ENCODE peak calls at places on chromosomes 11 and 22, in five cellular contexts. W, P, S, B and Q are unnamed samples.
A peak's percentile ranks its signal among the peaks of the same experiment; 100 is the strongest.

GRCh38 chr11:82701847-82702520 is 31.7 kb downstream of the FAM181B start:
- DNase-seq in W (peak; percentile 36), P (peak; percentile 63), S (peak; percentile 65), B (peak; percentile 62), Q (peak; percentile 64)

GRCh38 chr22:48366591-48366990 is 1461.1 kb downstream of the BRD1 start:
- DNase-seq in W (no peak), P (no peak), S (no peak), B (no peak), Q (no peak)

GRCh38 chr11:86192858-86193257 is 51.7 kb upstream of the EED start:
- DNase-seq in W (no peak), P (no peak), S (no peak), B (no peak), Q (no peak)

GRCh38 chr11:102139081-102139498 is 28.8 kb downstream of the YAP1 start:
- DNase-seq in W (no peak), P (no peak), S (peak; percentile 78), B (no peak), Q (no peak)

GRCh38 chr22:19430890-19431541 is 517 bp downstream of the HIRA start:
- DNase-seq in W (peak; percentile 30), P (peak; percentile 42), S (peak; percentile 41), B (no peak), Q (peak; percentile 37)

GRCh38 chr11:132131051-132131450 is 760.6 kb downstream of the NTM start:
- DNase-seq in W (no peak), P (no peak), S (no peak), B (no peak), Q (no peak)

GRCh38 chr22:36853407-36854099 is 7.3 kb upstream of the NCF4 start:
- DNase-seq in W (peak; percentile 46), P (peak; percentile 93), S (peak; percentile 83), B (peak; percentile 81), Q (peak; percentile 82)

GRCh38 chr11:1521382-1522080 is 35.0 kb upstream of the MOB2 start:
- DNase-seq in W (no peak), P (no peak), S (no peak), B (no peak), Q (no peak)

GRCh38 chr22:28187612-28188011 is 268.6 kb upstream of the PITPNB start:
- DNase-seq in W (no peak), P (no peak), S (no peak), B (no peak), Q (no peak)

GRCh38 chr11:66981976-66982578 is 7.0 kb downstream of the C11orf86 start:
- DNase-seq in W (no peak), P (no peak), S (peak; percentile 89), B (no peak), Q (no peak)

GRCh38 chr11:35305670-35306382 is 113.5 kb downstream of the SLC1A2 start:
- DNase-seq in W (no peak), P (peak; percentile 65), S (peak; percentile 68), B (peak; percentile 41), Q (peak; percentile 57)

GRCh38 chr11:199782-200181 is 6.9 kb downstream of the SCGB1C1 start:
- DNase-seq in W (no peak), P (no peak), S (no peak), B (no peak), Q (no peak)

GRCh38 chr22:31822523-31822922 is 68.7 kb downstream of the DEPDC5 start:
- DNase-seq in W (no peak), P (no peak), S (no peak), B (no peak), Q (no peak)
- TF ChIP-seq CTCF in W (no peak), P (no peak), S (no peak), B (no peak), Q (no peak)

GRCh38 chr11:5547982-5548381 is 358 bp downstream of the OR52H1 start:
- DNase-seq in W (no peak), P (no peak), S (no peak), B (no peak), Q (no peak)

GRCh38 chr11:5556596-5557188 is 8.4 kb upstream of the OR52H1 start:
- DNase-seq in W (no peak), P (no peak), S (no peak), B (no peak), Q (no peak)

GRCh38 chr11:5550440-5551095 is 2.2 kb upstream of the OR52H1 start:
- DNase-seq in W (no peak), P (no peak), S (peak; percentile 71), B (no peak), Q (no peak)

GRCh38 chr11:5548440-5548839 is at the start of gene OR52H1:
- DNase-seq in W (no peak), P (no peak), S (no peak), B (no peak), Q (no peak)

GRCh38 chr11:5553347-5553746 is 5.0 kb upstream of the OR52H1 start:
- DNase-seq in W (no peak), P (no peak), S (peak; percentile 15), B (no peak), Q (no peak)
- TF ChIP-seq CTCF in W (peak; percentile 16), P (no peak), S (peak; percentile 26), B (no peak), Q (no peak)

DNA sequence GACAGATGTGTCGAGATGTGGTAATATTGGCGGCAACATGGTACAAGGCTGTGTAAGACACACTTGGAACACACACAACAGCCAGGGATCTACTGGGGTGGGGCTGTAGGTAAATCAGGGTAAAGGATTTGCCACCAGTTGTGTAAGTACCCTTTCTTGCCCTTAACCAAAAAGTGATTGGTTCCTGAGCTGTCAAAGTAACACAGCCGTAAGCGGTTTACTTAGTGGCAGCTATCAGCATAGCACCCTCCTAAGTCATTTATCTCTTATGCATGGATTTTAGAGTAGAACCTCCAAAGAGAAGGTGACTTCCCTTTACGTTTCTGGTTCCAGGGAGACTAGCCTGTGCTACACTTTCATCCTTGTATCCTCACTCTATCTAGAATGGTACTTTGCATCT is 57.2 kb downstream of the SPECC1L start:
- DNase-seq in W (no peak), P (no peak), S (no peak), B (no peak), Q (no peak)
- TF ChIP-seq CTCF in W (no peak), P (no peak), S (no peak), B (no peak), Q (no peak)

GRCh38 chr11:22711212-22711770 is 44.9 kb downstream of the GAS2 start:
- DNase-seq in W (no peak), P (no peak), S (no peak), B (no peak), Q (no peak)

GRCh38 chr11:22715971-22716370 is 49.6 kb downstream of the GAS2 start:
- DNase-seq in W (no peak), P (no peak), S (no peak), B (no peak), Q (no peak)

GRCh38 chr11:22711880-22712279 is 45.5 kb downstream of the GAS2 start:
- DNase-seq in W (no peak), P (no peak), S (no peak), B (no peak), Q (no peak)

DNA sequence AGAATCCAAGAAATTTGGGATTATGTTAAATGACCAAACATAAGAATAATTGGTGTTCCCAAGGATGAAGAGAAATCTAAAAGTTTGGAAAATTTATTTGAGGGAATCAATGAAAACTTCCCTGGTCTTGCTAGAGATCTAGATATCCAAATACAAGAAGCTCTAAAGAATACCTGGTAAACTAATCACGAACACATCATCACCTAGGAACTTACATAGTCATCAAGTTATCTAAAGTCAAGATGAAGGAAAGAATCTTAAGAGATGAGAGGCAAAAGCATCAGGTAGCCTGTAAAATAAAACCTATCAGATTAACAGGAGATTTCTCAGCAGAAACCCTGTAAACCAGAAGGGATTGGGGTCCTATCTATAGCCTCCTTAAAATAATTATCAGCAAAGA is 46.9 kb downstream of the GAS2 start:
- DNase-seq in W (no peak), P (no peak), S (no peak), B (no peak), Q (no peak)
- TF ChIP-seq CTCF in W (no peak), P (no peak), S (no peak), B (no peak), Q (no peak)

GRCh38 chr11:119307219-119307618 is 9.7 kb downstream of the MCAM start:
- DNase-seq in W (no peak), P (no peak), S (no peak), B (no peak), Q (no peak)
- TF ChIP-seq CTCF in W (no peak), P (no peak), S (peak; percentile 24), B (no peak), Q (no peak)

GRCh38 chr11:123163621-123164020 is 31.4 kb downstream of the CLMP start:
- DNase-seq in W (no peak), P (no peak), S (no peak), B (no peak), Q (no peak)
- TF ChIP-seq CTCF in W (no peak), P (no peak), S (peak; percentile 54), B (no peak), Q (no peak)

GRCh38 chr11:43164831-43165230 is 147.0 kb upstream of the API5 start:
- DNase-seq in W (no peak), P (no peak), S (no peak), B (no peak), Q (no peak)
- TF ChIP-seq CTCF in W (no peak), P (no peak), S (no peak), B (no peak), Q (no peak)